ENCODE peak calls at places on chromosomes 16 and 17, in five cellular contexts. One of them, this sample, is unnamed.

GRCh38 chr17:31373150-31374082 is 18.1 kb upstream of the RAB11FIP4 start:
- DNase-seq in fibroblast of lung: peak
- DNase-seq in GM06990: no peak
- DNase-seq in omental fat pad: no peak
- DNase-seq in left ventricle myocardium inferior: no peak
- DNase-seq in this sample: peak

GRCh38 chr17:50147841-50148225 is 2.6 kb downstream of the PPP1R9B start:
- DNase-seq in fibroblast of lung: no peak
- DNase-seq in GM06990: no peak
- DNase-seq in omental fat pad: no peak
- DNase-seq in left ventricle myocardium inferior: no peak
- DNase-seq in this sample: no peak

GRCh38 chr17:4892499-4893221 is 6.7 kb upstream of the C17orf107 start:
- DNase-seq in fibroblast of lung: no peak
- DNase-seq in GM06990: no peak
- DNase-seq in omental fat pad: no peak
- DNase-seq in left ventricle myocardium inferior: no peak
- DNase-seq in this sample: no peak

GRCh38 chr17:29158515-29159275 is 21.5 kb downstream of the MYO18A start:
- DNase-seq in fibroblast of lung: peak
- DNase-seq in GM06990: no peak
- DNase-seq in omental fat pad: no peak
- DNase-seq in left ventricle myocardium inferior: no peak
- DNase-seq in this sample: peak

GRCh38 chr17:61389670-61390478 is 9.8 kb upstream of the TBX2 start:
- DNase-seq in fibroblast of lung: no peak
- DNase-seq in GM06990: no peak
- DNase-seq in omental fat pad: peak
- DNase-seq in left ventricle myocardium inferior: no peak
- DNase-seq in this sample: no peak

GRCh38 chr17:2996208-2996855 is 67.1 kb downstream of the OR1D5 start:
- DNase-seq in fibroblast of lung: peak
- DNase-seq in GM06990: no peak
- DNase-seq in omental fat pad: no peak
- DNase-seq in left ventricle myocardium inferior: no peak
- DNase-seq in this sample: no peak

GRCh38 chr16:25011891-25012499 is 3.2 kb downstream of the ARHGAP17 start:
- DNase-seq in fibroblast of lung: no peak
- DNase-seq in GM06990: no peak
- DNase-seq in omental fat pad: no peak
- DNase-seq in left ventricle myocardium inferior: no peak
- DNase-seq in this sample: no peak

GRCh38 chr16:3023415-3023668 is 400 bp downstream of the HCFC1R1 start:
- DNase-seq in fibroblast of lung: no peak
- DNase-seq in GM06990: no peak
- DNase-seq in omental fat pad: peak
- DNase-seq in left ventricle myocardium inferior: peak
- DNase-seq in this sample: no peak

GRCh38 chr17:27630607-27631408 is at the start of gene LGALS9:
- DNase-seq in fibroblast of lung: peak
- DNase-seq in GM06990: peak
- DNase-seq in omental fat pad: no peak
- DNase-seq in left ventricle myocardium inferior: no peak
- DNase-seq in this sample: no peak

GRCh38 chr16:14007460-14007859 is 63.7 kb upstream of the MRTFB start:
- DNase-seq in fibroblast of lung: peak
- DNase-seq in GM06990: peak
- DNase-seq in omental fat pad: no peak
- DNase-seq in left ventricle myocardium inferior: no peak
- DNase-seq in this sample: peak

GRCh38 chr16:608019-608418 is 18.2 kb downstream of the RAB40C start:
- DNase-seq in fibroblast of lung: no peak
- DNase-seq in GM06990: no peak
- DNase-seq in omental fat pad: no peak
- DNase-seq in left ventricle myocardium inferior: no peak
- DNase-seq in this sample: no peak

GRCh38 chr17:57875109-57876022 is 25.5 kb upstream of the MRPS23 start:
- DNase-seq in fibroblast of lung: peak
- DNase-seq in GM06990: no peak
- DNase-seq in omental fat pad: peak
- DNase-seq in left ventricle myocardium inferior: peak
- DNase-seq in this sample: peak

GRCh38 chr17:1188812-1189211 is 9.0 kb upstream of the ABR start:
- DNase-seq in fibroblast of lung: peak
- DNase-seq in GM06990: no peak
- DNase-seq in omental fat pad: peak
- DNase-seq in left ventricle myocardium inferior: peak
- DNase-seq in this sample: no peak

GRCh38 chr17:50129946-50130777 is at the start of gene SAMD14:
- DNase-seq in fibroblast of lung: peak
- DNase-seq in GM06990: peak
- DNase-seq in omental fat pad: no peak
- DNase-seq in left ventricle myocardium inferior: no peak
- DNase-seq in this sample: no peak

GRCh38 chr16:3951861-3952332 is 71.4 kb upstream of the CREBBP start:
- DNase-seq in fibroblast of lung: peak
- DNase-seq in GM06990: no peak
- DNase-seq in omental fat pad: no peak
- DNase-seq in left ventricle myocardium inferior: no peak
- DNase-seq in this sample: peak

GRCh38 chr16:81189100-81189664 is 49.3 kb upstream of the BCO1 start:
- DNase-seq in fibroblast of lung: peak
- DNase-seq in GM06990: no peak
- DNase-seq in omental fat pad: peak
- DNase-seq in left ventricle myocardium inferior: peak
- DNase-seq in this sample: peak

GRCh38 chr17:74768763-74769114 is 7.4 kb downstream of the NAT9 start:
- DNase-seq in fibroblast of lung: no peak
- DNase-seq in GM06990: no peak
- DNase-seq in omental fat pad: no peak
- DNase-seq in left ventricle myocardium inferior: peak
- DNase-seq in this sample: no peak

GRCh38 chr17:55750750-55751641 is at the start of gene PCTP:
- DNase-seq in fibroblast of lung: peak
- DNase-seq in GM06990: peak
- DNase-seq in omental fat pad: peak
- DNase-seq in left ventricle myocardium inferior: peak
- DNase-seq in this sample: peak

GRCh38 chr17:42045719-42046118 is 4.7 kb downstream of the C17orf113 start:
- DNase-seq in fibroblast of lung: no peak
- DNase-seq in GM06990: no peak
- DNase-seq in omental fat pad: no peak
- DNase-seq in left ventricle myocardium inferior: no peak
- DNase-seq in this sample: no peak

GRCh38 chr16:1330260-1330914 is 3.1 kb upstream of the BAIAP3 start:
- DNase-seq in fibroblast of lung: no peak
- DNase-seq in GM06990: no peak
- DNase-seq in omental fat pad: no peak
- DNase-seq in left ventricle myocardium inferior: no peak
- DNase-seq in this sample: no peak

GRCh38 chr17:70295329-70295728 is 126.0 kb downstream of the KCNJ2 start:
- DNase-seq in fibroblast of lung: no peak
- DNase-seq in GM06990: no peak
- DNase-seq in omental fat pad: no peak
- DNase-seq in left ventricle myocardium inferior: no peak
- DNase-seq in this sample: no peak

GRCh38 chr17:42679001-42679491 is 2.3 kb upstream of the PLEKHH3 start:
- DNase-seq in fibroblast of lung: peak
- DNase-seq in GM06990: peak
- DNase-seq in omental fat pad: no peak
- DNase-seq in left ventricle myocardium inferior: no peak
- DNase-seq in this sample: no peak

GRCh38 chr17:75059369-75060345 is 12.6 kb downstream of the KCTD2 start:
- DNase-seq in fibroblast of lung: peak
- DNase-seq in GM06990: no peak
- DNase-seq in omental fat pad: no peak
- DNase-seq in left ventricle myocardium inferior: peak
- DNase-seq in this sample: no peak

GRCh38 chr17:69326302-69327059 is 452 bp downstream of the ABCA5 start:
- DNase-seq in fibroblast of lung: peak
- DNase-seq in GM06990: no peak
- DNase-seq in omental fat pad: no peak
- DNase-seq in left ventricle myocardium inferior: no peak
- DNase-seq in this sample: no peak

GRCh38 chr17:81868674-81869220 is 2.4 kb downstream of the ARHGDIA start:
- DNase-seq in fibroblast of lung: peak
- DNase-seq in GM06990: no peak
- DNase-seq in omental fat pad: no peak
- DNase-seq in left ventricle myocardium inferior: no peak
- DNase-seq in this sample: peak

GRCh38 chr16:86566601-86566965 is at the start of gene FOXC2:
- DNase-seq in fibroblast of lung: peak
- DNase-seq in GM06990: no peak
- DNase-seq in omental fat pad: no peak
- DNase-seq in left ventricle myocardium inferior: peak
- DNase-seq in this sample: peak

GRCh38 chr16:88669986-88670385 is 7.1 kb upstream of the MVD start:
- DNase-seq in fibroblast of lung: no peak
- DNase-seq in GM06990: no peak
- DNase-seq in omental fat pad: no peak
- DNase-seq in left ventricle myocardium inferior: no peak
- DNase-seq in this sample: peak

GRCh38 chr16:88673685-88674398 is 11.0 kb upstream of the MVD start:
- DNase-seq in fibroblast of lung: no peak
- DNase-seq in GM06990: no peak
- DNase-seq in omental fat pad: no peak
- DNase-seq in left ventricle myocardium inferior: peak
- DNase-seq in this sample: no peak

GRCh38 chr16:88671806-88672205 is 8.9 kb upstream of the MVD start:
- DNase-seq in fibroblast of lung: no peak
- DNase-seq in GM06990: no peak
- DNase-seq in omental fat pad: no peak
- DNase-seq in left ventricle myocardium inferior: no peak
- DNase-seq in this sample: no peak

GRCh38 chr16:88676502-88677242 is 9.6 kb downstream of the SNAI3 start:
- DNase-seq in fibroblast of lung: no peak
- DNase-seq in GM06990: no peak
- DNase-seq in omental fat pad: no peak
- DNase-seq in left ventricle myocardium inferior: no peak
- DNase-seq in this sample: no peak

GRCh38 chr16:88672776-88673175 is 9.9 kb upstream of the MVD start:
- DNase-seq in fibroblast of lung: no peak
- DNase-seq in GM06990: no peak
- DNase-seq in omental fat pad: no peak
- DNase-seq in left ventricle myocardium inferior: no peak
- DNase-seq in this sample: no peak
- TF ChIP-seq CTCF in fibroblast of lung: peak
- TF ChIP-seq CTCF in GM06990: no peak
- TF ChIP-seq CTCF in omental fat pad: no peak
- TF ChIP-seq CTCF in left ventricle myocardium inferior: peak
- TF ChIP-seq CTCF in this sample: peak

GRCh38 chr16:17831330-17831729 is 360.6 kb upstream of the XYLT1 start:
- DNase-seq in fibroblast of lung: no peak
- DNase-seq in GM06990: no peak
- DNase-seq in omental fat pad: no peak
- DNase-seq in left ventricle myocardium inferior: no peak
- DNase-seq in this sample: no peak
- TF ChIP-seq CTCF in fibroblast of lung: peak
- TF ChIP-seq CTCF in GM06990: no peak
- TF ChIP-seq CTCF in omental fat pad: no peak
- TF ChIP-seq CTCF in left ventricle myocardium inferior: no peak
- TF ChIP-seq CTCF in this sample: no peak

GRCh38 chr16:54718376-54718775 is 212.3 kb upstream of the IRX5 start:
- DNase-seq in fibroblast of lung: no peak
- DNase-seq in GM06990: no peak
- DNase-seq in omental fat pad: no peak
- DNase-seq in left ventricle myocardium inferior: no peak
- DNase-seq in this sample: no peak
- TF ChIP-seq CTCF in fibroblast of lung: no peak
- TF ChIP-seq CTCF in GM06990: no peak
- TF ChIP-seq CTCF in omental fat pad: no peak
- TF ChIP-seq CTCF in left ventricle myocardium inferior: no peak
- TF ChIP-seq CTCF in this sample: no peak

DNA sequence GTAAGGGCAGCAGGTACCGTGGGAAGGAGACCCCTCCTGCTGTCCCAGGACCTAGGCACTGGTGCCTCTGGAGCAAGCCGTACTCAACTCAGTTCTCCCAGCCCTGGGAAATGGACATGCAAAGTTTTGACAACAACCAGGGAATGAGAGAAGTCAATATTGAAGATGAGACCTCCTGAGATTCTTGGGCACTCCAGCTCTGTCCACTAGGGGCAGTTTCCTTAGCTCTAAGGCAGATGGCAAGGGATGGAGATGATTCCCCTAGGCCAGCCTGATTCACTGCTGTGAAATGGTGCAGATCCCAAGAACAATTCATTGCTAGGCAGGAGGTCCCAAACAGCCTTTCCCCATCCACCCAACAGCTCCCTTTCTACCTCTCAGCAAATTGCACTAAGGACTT is 20.6 kb upstream of the SDR42E2 start:
- DNase-seq in fibroblast of lung: no peak
- DNase-seq in GM06990: no peak
- DNase-seq in omental fat pad: no peak
- DNase-seq in left ventricle myocardium inferior: no peak
- DNase-seq in this sample: no peak
- TF ChIP-seq CTCF in fibroblast of lung: peak
- TF ChIP-seq CTCF in GM06990: peak
- TF ChIP-seq CTCF in omental fat pad: no peak
- TF ChIP-seq CTCF in left ventricle myocardium inferior: peak
- TF ChIP-seq CTCF in this sample: peak

This sample was measured in AG09319.